ENCODE peak calls at places on chromosomes 2 and 18, in ten cellular contexts. One of them, this sample, is unnamed.
A peak's percentile ranks its signal among the peaks of the same experiment; 100 is the strongest.

GRCh38 chr2:224875153-224875552 is 159.0 kb upstream of the CCDC195 start:
- DNase-seq in tibial artery: no peak
- DNase-seq in Panc1: no peak
- DNase-seq in upper lobe of right lung: no peak
- DNase-seq in aorta: no peak
- DNase-seq in A549: no peak
- DNase-seq in breast epithelium: no peak
- DNase-seq in HCT116: no peak
- DNase-seq in Karpas-422: no peak
- DNase-seq in stomach: no peak
- DNase-seq in this sample: no peak

GRCh38 chr2:178282075-178282474 is 87.8 kb downstream of the OSBPL6 start:
- DNase-seq in HCT116: no peak
- DNase-seq in upper lobe of right lung: no peak
- DNase-seq in A549: peak; percentile 6
- DNase-seq in Panc1: no peak
- DNase-seq in Karpas-422: no peak
- DNase-seq in breast epithelium: no peak
- DNase-seq in aorta: no peak
- DNase-seq in stomach: no peak
- DNase-seq in tibial artery: no peak
- DNase-seq in this sample: no peak

GRCh38 chr2:146847846-146848245 is 997.0 kb upstream of the ACVR2A start:
- DNase-seq in aorta: no peak
- DNase-seq in A549: no peak
- DNase-seq in breast epithelium: no peak
- DNase-seq in HCT116: no peak
- DNase-seq in Karpas-422: no peak
- DNase-seq in tibial artery: no peak
- DNase-seq in upper lobe of right lung: no peak
- DNase-seq in stomach: no peak
- DNase-seq in Panc1: no peak
- DNase-seq in this sample: no peak

GRCh38 chr2:47594656-47595055 is 188.3 kb upstream of the MSH6 start:
- DNase-seq in stomach: no peak
- DNase-seq in breast epithelium: no peak
- DNase-seq in tibial artery: no peak
- DNase-seq in aorta: no peak
- DNase-seq in upper lobe of right lung: no peak
- DNase-seq in Karpas-422: no peak
- DNase-seq in A549: no peak
- DNase-seq in Panc1: no peak
- DNase-seq in HCT116: no peak
- DNase-seq in this sample: no peak

GRCh38 chr2:236714061-236714460 is 144.4 kb downstream of the ACKR3 start:
- DNase-seq in Karpas-422: no peak
- DNase-seq in tibial artery: no peak
- DNase-seq in A549: no peak
- DNase-seq in stomach: no peak
- DNase-seq in HCT116: no peak
- DNase-seq in breast epithelium: no peak
- DNase-seq in aorta: no peak
- DNase-seq in Panc1: no peak
- DNase-seq in upper lobe of right lung: no peak
- DNase-seq in this sample: no peak

GRCh38 chr2:239250216-239251071 is 150.4 kb downstream of the HDAC4 start:
- DNase-seq in A549: no peak
- DNase-seq in HCT116: no peak
- DNase-seq in aorta: no peak
- DNase-seq in upper lobe of right lung: no peak
- DNase-seq in Karpas-422: no peak
- DNase-seq in Panc1: no peak
- DNase-seq in tibial artery: peak; percentile 62
- DNase-seq in stomach: no peak
- DNase-seq in breast epithelium: no peak
- DNase-seq in this sample: no peak

GRCh38 chr18:8706981-8707940 is 1.9 kb downstream of the MTCL1 start:
- DNase-seq in aorta: no peak
- DNase-seq in tibial artery: peak; percentile 67
- DNase-seq in A549: no peak
- DNase-seq in stomach: peak; percentile 59
- DNase-seq in upper lobe of right lung: peak; percentile 76
- DNase-seq in HCT116: no peak
- DNase-seq in breast epithelium: peak; percentile 32
- DNase-seq in Karpas-422: peak; percentile 43
- DNase-seq in Panc1: no peak
- DNase-seq in this sample: no peak

GRCh38 chr2:95300391-95300938 is 3.3 kb downstream of the KCNIP3 start:
- DNase-seq in tibial artery: no peak
- DNase-seq in A549: no peak
- DNase-seq in breast epithelium: peak; percentile 53
- DNase-seq in Karpas-422: no peak
- DNase-seq in HCT116: no peak
- DNase-seq in upper lobe of right lung: no peak
- DNase-seq in aorta: no peak
- DNase-seq in stomach: peak; percentile 60
- DNase-seq in Panc1: no peak
- DNase-seq in this sample: no peak

GRCh38 chr18:77560334-77560970 is 310.8 kb downstream of the GALR1 start:
- DNase-seq in breast epithelium: no peak
- DNase-seq in Karpas-422: no peak
- DNase-seq in HCT116: no peak
- DNase-seq in aorta: no peak
- DNase-seq in Panc1: peak; percentile 81
- DNase-seq in A549: no peak
- DNase-seq in stomach: no peak
- DNase-seq in upper lobe of right lung: no peak
- DNase-seq in tibial artery: no peak
- DNase-seq in this sample: no peak

GRCh38 chr2:19038096-19039015 is 320.1 kb downstream of the OSR1 start:
- DNase-seq in upper lobe of right lung: no peak
- DNase-seq in Karpas-422: no peak
- DNase-seq in breast epithelium: no peak
- DNase-seq in tibial artery: no peak
- DNase-seq in HCT116: no peak
- DNase-seq in Panc1: no peak
- DNase-seq in A549: no peak
- DNase-seq in aorta: no peak
- DNase-seq in stomach: no peak
- DNase-seq in this sample: no peak

GRCh38 chr2:174859563-174860169 is 95.4 kb upstream of the CHRNA1 start:
- DNase-seq in breast epithelium: no peak
- DNase-seq in Panc1: no peak
- DNase-seq in Karpas-422: no peak
- DNase-seq in tibial artery: no peak
- DNase-seq in A549: no peak
- DNase-seq in stomach: no peak
- DNase-seq in HCT116: no peak
- DNase-seq in aorta: no peak
- DNase-seq in upper lobe of right lung: no peak
- DNase-seq in this sample: no peak

GRCh38 chr2:27184115-27184514 is 27.7 kb upstream of the ATRAID start:
- DNase-seq in Panc1: no peak
- DNase-seq in A549: no peak
- DNase-seq in stomach: no peak
- DNase-seq in aorta: no peak
- DNase-seq in tibial artery: peak; percentile 80
- DNase-seq in upper lobe of right lung: no peak
- DNase-seq in HCT116: no peak
- DNase-seq in breast epithelium: no peak
- DNase-seq in Karpas-422: no peak
- DNase-seq in this sample: no peak

GRCh38 chr2:171319164-171319810 is 114.5 kb downstream of the METTL8 start:
- DNase-seq in upper lobe of right lung: no peak
- DNase-seq in Panc1: no peak
- DNase-seq in HCT116: no peak
- DNase-seq in stomach: no peak
- DNase-seq in A549: no peak
- DNase-seq in tibial artery: no peak
- DNase-seq in breast epithelium: no peak
- DNase-seq in Karpas-422: peak; percentile 70
- DNase-seq in aorta: no peak
- DNase-seq in this sample: no peak

GRCh38 chr2:216492951-216493685 is 5.5 kb upstream of the RPL37A start:
- DNase-seq in aorta: no peak
- DNase-seq in breast epithelium: no peak
- DNase-seq in Panc1: no peak
- DNase-seq in A549: no peak
- DNase-seq in upper lobe of right lung: no peak
- DNase-seq in Karpas-422: peak; percentile 91
- DNase-seq in HCT116: no peak
- DNase-seq in tibial artery: no peak
- DNase-seq in stomach: no peak
- DNase-seq in this sample: no peak

DNA sequence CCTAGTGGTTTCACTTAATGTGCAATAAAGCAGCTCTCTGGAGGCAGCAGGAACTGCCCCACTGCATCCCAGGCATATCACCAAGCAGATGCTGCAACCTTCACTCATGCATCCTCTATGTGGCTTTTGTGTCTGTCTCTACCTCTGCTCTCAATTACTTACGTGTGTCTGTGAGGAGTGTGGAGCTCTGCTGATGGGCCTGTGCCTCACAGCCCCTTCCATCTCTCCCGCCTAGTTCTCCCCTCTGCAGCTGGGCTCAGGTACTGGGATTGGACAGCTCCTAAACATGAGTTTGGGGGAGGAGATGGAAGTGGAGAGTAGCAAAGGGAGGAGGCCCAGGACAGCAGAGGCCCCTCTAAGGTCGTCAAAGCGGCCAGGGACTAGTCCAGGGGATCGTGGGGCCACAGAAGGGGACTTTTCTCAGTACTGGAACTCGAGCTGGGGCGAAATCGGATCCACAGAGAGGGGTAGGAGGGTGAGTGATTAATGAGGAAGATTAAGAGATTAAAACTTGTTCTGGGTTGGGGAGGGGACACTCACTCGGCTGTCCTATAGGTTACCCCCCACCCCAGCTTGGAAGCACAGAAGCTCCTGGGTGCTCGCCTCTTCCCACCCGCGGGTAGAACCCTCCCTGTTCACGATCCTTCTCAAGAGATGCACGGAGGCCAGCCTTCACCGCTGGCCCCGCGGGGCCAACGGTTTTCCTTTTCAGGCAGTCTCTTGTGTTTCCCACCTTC is 2.1 kb upstream of the LBX2 start:
- DNase-seq in upper lobe of right lung: no peak
- DNase-seq in Panc1: no peak
- DNase-seq in Karpas-422: peak; percentile 51
- DNase-seq in aorta: no peak
- DNase-seq in A549: no peak
- DNase-seq in breast epithelium: no peak
- DNase-seq in stomach: no peak
- DNase-seq in tibial artery: no peak
- DNase-seq in HCT116: no peak
- DNase-seq in this sample: no peak
- H3K4me1 ChIP-seq in upper lobe of right lung: peaks cover 54% of the 10 kb centered on the region
- H3K4me1 ChIP-seq in Panc1: peaks cover 55% of the 10 kb centered on the region
- H3K4me1 ChIP-seq in Karpas-422: peaks cover 53% of the 10 kb centered on the region
- H3K4me1 ChIP-seq in aorta: no peaks in the 10 kb centered on the region
- H3K4me1 ChIP-seq in A549: peaks cover 27% of the 10 kb centered on the region
- H3K4me1 ChIP-seq in breast epithelium: peaks cover 3% of the 10 kb centered on the region
- H3K4me1 ChIP-seq in stomach: peaks cover 80% of the 10 kb centered on the region
- H3K4me1 ChIP-seq in tibial artery: peaks cover 56% of the 10 kb centered on the region
- H3K4me1 ChIP-seq in HCT116: peaks cover 24% of the 10 kb centered on the region
- H3K4me1 ChIP-seq in this sample: peaks cover 75% of the 10 kb centered on the region

DNA sequence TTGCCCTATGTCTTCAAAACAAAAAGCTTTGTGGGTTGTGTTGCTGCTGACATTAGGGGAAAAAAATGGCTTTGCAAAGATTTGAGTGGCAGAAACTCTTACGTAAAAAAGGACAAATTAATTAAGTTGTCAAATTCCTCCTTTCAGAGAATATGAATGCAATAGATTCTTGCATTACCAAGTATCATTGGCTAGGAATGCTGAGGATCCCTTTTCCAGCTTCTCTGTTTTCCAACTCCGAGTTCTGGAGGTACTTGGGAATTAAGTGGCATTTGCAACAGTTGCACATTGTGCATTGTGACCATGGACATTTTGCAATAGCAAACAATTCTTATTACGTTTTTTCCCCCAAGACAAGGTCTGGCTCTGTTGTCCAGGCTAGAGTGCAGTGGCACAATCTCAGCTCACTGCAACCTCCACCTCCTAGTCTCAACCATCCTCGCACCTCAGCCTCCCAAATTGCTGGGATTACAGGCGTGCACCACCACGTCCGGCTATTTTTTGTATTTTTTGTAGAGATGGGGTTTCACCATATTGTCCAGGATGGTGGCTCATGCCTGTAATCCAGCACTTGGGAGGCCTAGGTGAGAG is 29.9 kb upstream of the PPP1CB start:
- DNase-seq in Panc1: no peak
- DNase-seq in stomach: no peak
- DNase-seq in tibial artery: no peak
- DNase-seq in aorta: no peak
- DNase-seq in HCT116: no peak
- DNase-seq in A549: no peak
- DNase-seq in Karpas-422: no peak
- DNase-seq in upper lobe of right lung: no peak
- DNase-seq in breast epithelium: no peak
- DNase-seq in this sample: no peak
- H3K27ac ChIP-seq in Panc1: no peak overlapping the region
- H3K27ac ChIP-seq in stomach: no peak overlapping the region
- H3K27ac ChIP-seq in tibial artery: no peak overlapping the region
- H3K27ac ChIP-seq in aorta: no peak overlapping the region
- H3K27ac ChIP-seq in HCT116: no peak overlapping the region
- H3K27ac ChIP-seq in A549: no peak overlapping the region
- H3K27ac ChIP-seq in Karpas-422: no peak overlapping the region
- H3K27ac ChIP-seq in upper lobe of right lung: no peak overlapping the region
- H3K27ac ChIP-seq in breast epithelium: no peak overlapping the region
- H3K27ac ChIP-seq in this sample: no peak overlapping the region

GRCh38 chr18:4455113-4455811 is at the start of gene DLGAP1:
- DNase-seq in aorta: peak; percentile 62
- DNase-seq in upper lobe of right lung: peak; percentile 88
- DNase-seq in breast epithelium: peak; percentile 24
- DNase-seq in A549: no peak
- DNase-seq in tibial artery: peak; percentile 83
- DNase-seq in Karpas-422: no peak
- DNase-seq in stomach: peak; percentile 32
- DNase-seq in HCT116: no peak
- DNase-seq in Panc1: no peak
- DNase-seq in this sample: no peak
- H3K4me3 ChIP-seq in aorta: peak within 1 kb of the TSS; percentile 32
- H3K4me3 ChIP-seq in upper lobe of right lung: peak within 1 kb of the TSS; percentile 48
- H3K4me3 ChIP-seq in breast epithelium: peak within 1 kb of the TSS; percentile 56
- H3K4me3 ChIP-seq in A549: no peak within 1 kb of the TSS
- H3K4me3 ChIP-seq in tibial artery: peak within 1 kb of the TSS; percentile 60
- H3K4me3 ChIP-seq in Karpas-422: no peak within 1 kb of the TSS
- H3K4me3 ChIP-seq in stomach: peak within 1 kb of the TSS; percentile 38
- H3K4me3 ChIP-seq in HCT116: no peak within 1 kb of the TSS
- H3K4me3 ChIP-seq in Panc1: no peak within 1 kb of the TSS
- H3K4me3 ChIP-seq in this sample: peak within 1 kb of the TSS; percentile 58

DNA sequence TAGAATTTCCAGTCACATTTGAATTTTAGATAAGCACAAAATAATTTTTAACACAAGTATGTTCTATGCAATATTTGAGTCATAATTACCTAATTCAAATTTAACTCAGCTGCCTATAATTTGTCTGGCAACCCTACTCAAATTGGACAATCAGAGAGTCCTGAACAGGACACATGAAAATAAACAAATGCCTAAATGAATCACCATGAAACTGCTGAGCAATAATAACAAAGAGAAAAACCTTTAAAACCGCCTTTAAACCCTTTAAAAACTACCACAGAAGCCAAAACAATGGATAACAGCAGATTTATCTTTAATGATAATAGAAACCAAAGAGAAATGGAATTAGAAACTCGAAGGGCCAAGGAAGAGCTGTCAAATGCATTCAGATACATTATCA is 39.5 kb downstream of the ARL4C start:
- DNase-seq in aorta: no peak
- DNase-seq in Panc1: no peak
- DNase-seq in upper lobe of right lung: no peak
- DNase-seq in HCT116: no peak
- DNase-seq in stomach: no peak
- DNase-seq in breast epithelium: no peak
- DNase-seq in A549: no peak
- DNase-seq in Karpas-422: no peak
- DNase-seq in tibial artery: no peak
- DNase-seq in this sample: no peak
- H3K4me1 ChIP-seq in aorta: no peaks in the 10 kb centered on the region
- H3K4me1 ChIP-seq in Panc1: peaks cover 8% of the 10 kb centered on the region
- H3K4me1 ChIP-seq in upper lobe of right lung: no peaks in the 10 kb centered on the region
- H3K4me1 ChIP-seq in HCT116: no peaks in the 10 kb centered on the region
- H3K4me1 ChIP-seq in stomach: peaks cover 1% of the 10 kb centered on the region
- H3K4me1 ChIP-seq in breast epithelium: no peaks in the 10 kb centered on the region
- H3K4me1 ChIP-seq in A549: peaks cover 10% of the 10 kb centered on the region
- H3K4me1 ChIP-seq in Karpas-422: no peaks in the 10 kb centered on the region
- H3K4me1 ChIP-seq in tibial artery: no peaks in the 10 kb centered on the region
- H3K4me1 ChIP-seq in this sample: no peaks in the 10 kb centered on the region